ENCODE peak calls at places on chromosomes 1 and 21, in five cellular contexts. One of them, this sample, is unnamed.

GRCh38 chr1:27005648-27006496 is 6.8 kb downstream of the TENT5B start:
- DNase-seq in cardiac muscle cell: no peak
- DNase-seq in CD8-positive, alpha-beta memory T cell: no peak
- DNase-seq in neural progenitor cell: no peak
- DNase-seq in suprapubic skin: no peak
- DNase-seq in this sample: no peak

GRCh38 chr1:60461889-60462595 is 388.5 kb upstream of the C1orf87 start:
- DNase-seq in cardiac muscle cell: no peak
- DNase-seq in CD8-positive, alpha-beta memory T cell: no peak
- DNase-seq in neural progenitor cell: no peak
- DNase-seq in suprapubic skin: no peak
- DNase-seq in this sample: peak; percentile 45

GRCh38 chr21:45448810-45449657 is 44.1 kb downstream of the COL18A1 start:
- DNase-seq in cardiac muscle cell: no peak
- DNase-seq in CD8-positive, alpha-beta memory T cell: peak; percentile 37
- DNase-seq in neural progenitor cell: no peak
- DNase-seq in suprapubic skin: no peak
- DNase-seq in this sample: no peak

GRCh38 chr1:202580604-202581003 is 129.7 kb downstream of the SYT2 start:
- DNase-seq in cardiac muscle cell: no peak
- DNase-seq in CD8-positive, alpha-beta memory T cell: no peak
- DNase-seq in neural progenitor cell: no peak
- DNase-seq in suprapubic skin: no peak
- DNase-seq in this sample: no peak

GRCh38 chr1:85818371-85818770 is 110.1 kb upstream of the ZNHIT6 start:
- DNase-seq in cardiac muscle cell: no peak
- DNase-seq in CD8-positive, alpha-beta memory T cell: no peak
- DNase-seq in neural progenitor cell: no peak
- DNase-seq in suprapubic skin: no peak
- DNase-seq in this sample: no peak

GRCh38 chr1:42949312-42950145 is 9.1 kb downstream of the SLC2A1 start:
- DNase-seq in cardiac muscle cell: peak; percentile 39
- DNase-seq in CD8-positive, alpha-beta memory T cell: no peak
- DNase-seq in neural progenitor cell: no peak
- DNase-seq in suprapubic skin: no peak
- DNase-seq in this sample: no peak

GRCh38 chr1:78570539-78570938 is 49.7 kb upstream of the IFI44L start:
- DNase-seq in cardiac muscle cell: no peak
- DNase-seq in CD8-positive, alpha-beta memory T cell: no peak
- DNase-seq in neural progenitor cell: no peak
- DNase-seq in suprapubic skin: no peak
- DNase-seq in this sample: no peak

GRCh38 chr1:172845371-172845770 is 186.5 kb downstream of the FASLG start:
- DNase-seq in cardiac muscle cell: no peak
- DNase-seq in CD8-positive, alpha-beta memory T cell: peak; percentile 57
- DNase-seq in neural progenitor cell: no peak
- DNase-seq in suprapubic skin: no peak
- DNase-seq in this sample: no peak

GRCh38 chr1:59393211-59394180 is 96.6 kb downstream of the FGGY start:
- DNase-seq in cardiac muscle cell: peak; percentile 75
- DNase-seq in CD8-positive, alpha-beta memory T cell: no peak
- DNase-seq in neural progenitor cell: peak; percentile 51
- DNase-seq in suprapubic skin: peak; percentile 79
- DNase-seq in this sample: peak; percentile 15

GRCh38 chr1:190320952-190321351 is 156.7 kb downstream of the BRINP3 start:
- DNase-seq in cardiac muscle cell: peak; percentile 46
- DNase-seq in CD8-positive, alpha-beta memory T cell: no peak
- DNase-seq in neural progenitor cell: peak; percentile 34
- DNase-seq in suprapubic skin: no peak
- DNase-seq in this sample: no peak

DNA sequence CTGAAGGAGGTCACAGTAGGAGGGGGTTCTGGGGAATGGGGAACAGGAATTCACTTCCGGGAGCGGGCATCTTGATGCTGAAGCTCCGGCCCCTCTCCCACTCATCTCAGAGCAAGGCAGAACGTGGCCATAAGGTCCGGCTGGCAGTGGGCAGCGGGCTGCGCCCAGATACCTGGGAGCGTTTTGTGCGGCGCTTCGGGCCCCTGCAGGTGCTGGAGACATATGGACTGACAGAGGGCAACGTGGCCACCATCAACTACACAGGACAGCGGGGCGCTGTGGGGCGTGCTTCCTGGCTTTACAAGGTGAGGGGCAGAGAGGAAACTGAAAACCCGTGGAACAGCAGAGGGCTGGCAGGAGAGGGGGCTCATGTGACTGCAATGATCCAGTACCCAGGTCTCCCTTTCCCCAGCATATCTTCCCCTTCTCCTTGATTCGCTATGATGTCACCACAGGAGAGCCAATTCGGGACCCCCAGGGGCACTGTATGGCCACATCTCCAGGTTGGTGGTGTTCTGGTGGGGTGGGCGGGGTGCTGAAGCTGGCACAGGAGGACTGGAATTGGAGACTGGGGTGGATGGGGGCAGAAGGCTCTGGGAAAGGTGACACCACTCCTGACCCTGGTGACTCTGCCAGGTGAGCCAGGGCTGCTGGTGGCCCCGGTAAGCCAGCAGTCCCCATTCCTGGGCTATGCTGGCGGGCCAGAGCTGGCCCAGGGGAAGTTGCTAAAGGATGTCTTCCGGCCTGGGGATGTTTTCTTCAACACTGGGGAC is 3.0 kb downstream of the SLC27A3 start:
- DNase-seq in cardiac muscle cell: no peak
- DNase-seq in CD8-positive, alpha-beta memory T cell: no peak
- DNase-seq in neural progenitor cell: no peak
- DNase-seq in suprapubic skin: no peak
- DNase-seq in this sample: no peak
- H3K4me3 ChIP-seq in cardiac muscle cell: no peak overlapping the region
- H3K4me3 ChIP-seq in CD8-positive, alpha-beta memory T cell: no peak overlapping the region
- H3K4me3 ChIP-seq in neural progenitor cell: no peak overlapping the region
- H3K4me3 ChIP-seq in suprapubic skin: no peak overlapping the region
- H3K4me3 ChIP-seq in this sample: no peak overlapping the region

GRCh38 chr1:223748773-223749733 is 36.7 kb downstream of the CAPN2 start:
- DNase-seq in cardiac muscle cell: peak; percentile 78
- DNase-seq in CD8-positive, alpha-beta memory T cell: peak; percentile 75
- DNase-seq in neural progenitor cell: peak; percentile 81
- DNase-seq in suprapubic skin: peak; percentile 86
- DNase-seq in this sample: no peak

GRCh38 chr1:223745731-223746130 is 33.4 kb downstream of the CAPN2 start:
- DNase-seq in cardiac muscle cell: no peak
- DNase-seq in CD8-positive, alpha-beta memory T cell: no peak
- DNase-seq in neural progenitor cell: no peak
- DNase-seq in suprapubic skin: no peak
- DNase-seq in this sample: no peak

GRCh38 chr1:223747838-223748335 is 35.5 kb downstream of the CAPN2 start:
- DNase-seq in cardiac muscle cell: no peak
- DNase-seq in CD8-positive, alpha-beta memory T cell: no peak
- DNase-seq in neural progenitor cell: no peak
- DNase-seq in suprapubic skin: no peak
- DNase-seq in this sample: no peak

GRCh38 chr1:223750730-223751572 is 38.6 kb downstream of the CAPN2 start:
- DNase-seq in cardiac muscle cell: no peak
- DNase-seq in CD8-positive, alpha-beta memory T cell: no peak
- DNase-seq in neural progenitor cell: no peak
- DNase-seq in suprapubic skin: no peak
- DNase-seq in this sample: no peak

DNA sequence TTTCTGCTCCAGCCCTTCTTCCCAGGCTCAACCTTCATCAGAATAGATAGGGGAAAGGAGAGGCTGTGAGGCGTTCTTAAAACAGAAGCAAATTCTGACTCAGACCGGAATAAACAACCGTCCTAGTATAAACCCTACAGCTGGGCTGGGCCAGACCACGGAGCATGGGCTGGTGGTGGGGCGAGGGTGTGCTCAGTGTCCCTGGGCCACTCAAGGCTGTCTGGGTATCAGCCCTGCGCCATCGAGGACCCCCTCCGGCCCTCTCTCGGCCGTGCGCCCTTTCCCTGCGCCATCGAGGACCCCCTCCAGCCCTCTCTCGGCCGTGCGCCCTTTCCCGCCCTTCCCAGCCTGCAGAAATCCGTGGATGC is 36.0 kb downstream of the CAPN2 start:
- DNase-seq in cardiac muscle cell: no peak
- DNase-seq in CD8-positive, alpha-beta memory T cell: no peak
- DNase-seq in neural progenitor cell: no peak
- DNase-seq in suprapubic skin: no peak
- DNase-seq in this sample: no peak
- H3K4me3 ChIP-seq in cardiac muscle cell: no peak overlapping the region
- H3K4me3 ChIP-seq in CD8-positive, alpha-beta memory T cell: peak overlapping the region; percentile 44
- H3K4me3 ChIP-seq in neural progenitor cell: peak overlapping the region; percentile 58
- H3K4me3 ChIP-seq in suprapubic skin: peak overlapping the region; percentile 42
- H3K4me3 ChIP-seq in this sample: no peak overlapping the region

DNA sequence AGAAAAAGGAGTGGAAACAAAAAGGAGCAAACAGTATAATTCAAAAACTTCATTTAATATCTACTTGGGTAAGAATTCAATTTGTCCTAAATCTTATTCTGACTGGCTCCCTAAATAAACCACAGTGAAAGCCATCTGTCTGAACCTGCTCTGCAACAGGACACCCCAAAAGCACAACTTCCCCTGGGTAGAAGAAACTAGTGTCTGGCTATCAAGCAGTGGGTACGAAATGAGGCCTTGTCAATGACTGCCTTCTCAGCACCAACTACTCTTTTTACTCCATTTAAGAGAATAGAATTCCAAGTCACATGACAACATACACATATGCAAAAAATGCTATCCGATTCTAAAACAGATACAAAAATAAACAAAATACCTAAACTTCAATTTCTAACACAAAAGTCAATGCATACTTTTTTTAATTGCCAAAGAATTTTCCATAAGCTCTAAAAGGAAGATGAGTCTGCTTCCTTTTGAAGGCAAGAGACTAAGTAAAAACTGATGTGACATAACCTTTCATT is 206.8 kb downstream of the SLC45A1 start:
- DNase-seq in cardiac muscle cell: no peak
- DNase-seq in CD8-positive, alpha-beta memory T cell: no peak
- DNase-seq in neural progenitor cell: no peak
- DNase-seq in suprapubic skin: no peak
- DNase-seq in this sample: no peak
- H3K4me3 ChIP-seq in cardiac muscle cell: no peak overlapping the region
- H3K4me3 ChIP-seq in CD8-positive, alpha-beta memory T cell: peak overlapping the region; percentile 81
- H3K4me3 ChIP-seq in neural progenitor cell: no peak overlapping the region
- H3K4me3 ChIP-seq in suprapubic skin: peak overlapping the region; percentile 57
- H3K4me3 ChIP-seq in this sample: peak overlapping the region; percentile 68

GRCh38 chr1:68232354-68233148 is at the start of gene WLS:
- DNase-seq in cardiac muscle cell: peak; percentile 92
- DNase-seq in CD8-positive, alpha-beta memory T cell: no peak
- DNase-seq in neural progenitor cell: peak; percentile 93
- DNase-seq in suprapubic skin: peak; percentile 89
- DNase-seq in this sample: no peak
- H3K4me3 ChIP-seq in cardiac muscle cell: peak within 1 kb of the TSS; percentile 93
- H3K4me3 ChIP-seq in CD8-positive, alpha-beta memory T cell: no peak within 1 kb of the TSS
- H3K4me3 ChIP-seq in neural progenitor cell: peak within 1 kb of the TSS; percentile 91
- H3K4me3 ChIP-seq in suprapubic skin: peak within 1 kb of the TSS; percentile 74
- H3K4me3 ChIP-seq in this sample: peak within 1 kb of the TSS; percentile 95

DNA sequence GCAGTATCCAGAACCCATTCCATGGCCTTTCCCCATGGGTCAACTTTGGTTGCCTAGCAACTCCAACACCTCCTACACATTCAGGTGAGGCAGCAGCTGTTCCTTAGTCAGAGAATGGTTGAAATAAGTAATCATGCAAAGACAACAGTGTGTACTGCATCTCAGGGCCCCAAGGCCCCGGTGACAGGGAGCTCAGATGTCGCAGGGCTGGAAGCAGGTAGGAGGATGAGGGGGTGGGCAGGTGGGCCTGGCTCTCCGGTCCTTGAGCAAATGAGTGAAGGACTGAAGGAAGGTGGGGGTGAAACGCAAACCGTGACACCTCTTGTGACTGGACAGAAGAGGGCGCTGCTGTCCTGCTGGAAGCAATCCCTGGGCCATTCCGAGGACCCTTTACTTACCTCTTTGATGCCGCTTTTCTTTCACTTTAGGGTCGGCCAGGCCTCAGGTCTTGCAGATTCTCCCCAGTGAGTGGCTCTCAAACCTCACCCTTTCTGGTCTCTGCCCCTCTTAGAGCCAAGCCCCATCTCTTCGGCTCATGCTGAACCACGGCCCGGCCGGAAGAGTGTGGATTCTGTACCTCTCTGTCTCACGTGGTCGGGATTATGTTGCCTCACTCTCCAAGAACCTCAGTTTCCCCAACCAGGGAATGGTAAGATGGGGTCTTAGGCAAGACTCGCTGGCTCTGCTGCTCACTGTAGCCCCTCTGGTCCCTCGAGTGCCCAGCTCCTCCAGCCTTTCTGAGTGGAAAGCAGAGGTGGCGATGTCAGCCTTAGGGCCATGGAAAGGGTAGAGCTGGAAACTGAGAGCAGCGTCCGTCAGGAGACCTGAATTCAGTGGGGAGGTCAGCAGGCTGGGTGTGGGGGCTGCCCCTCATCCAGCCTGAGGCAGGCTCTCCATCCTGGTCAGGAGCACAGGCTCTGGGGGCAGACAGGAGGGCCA is 5.6 kb upstream of the KCNA10 start:
- DNase-seq in cardiac muscle cell: peak; percentile 72
- DNase-seq in CD8-positive, alpha-beta memory T cell: peak; percentile 61
- DNase-seq in neural progenitor cell: peak; percentile 83
- DNase-seq in suprapubic skin: no peak
- DNase-seq in this sample: no peak
- H3K4me3 ChIP-seq in cardiac muscle cell: no peak overlapping the region
- H3K4me3 ChIP-seq in CD8-positive, alpha-beta memory T cell: no peak overlapping the region
- H3K4me3 ChIP-seq in neural progenitor cell: no peak overlapping the region
- H3K4me3 ChIP-seq in suprapubic skin: no peak overlapping the region
- H3K4me3 ChIP-seq in this sample: no peak overlapping the region

DNA sequence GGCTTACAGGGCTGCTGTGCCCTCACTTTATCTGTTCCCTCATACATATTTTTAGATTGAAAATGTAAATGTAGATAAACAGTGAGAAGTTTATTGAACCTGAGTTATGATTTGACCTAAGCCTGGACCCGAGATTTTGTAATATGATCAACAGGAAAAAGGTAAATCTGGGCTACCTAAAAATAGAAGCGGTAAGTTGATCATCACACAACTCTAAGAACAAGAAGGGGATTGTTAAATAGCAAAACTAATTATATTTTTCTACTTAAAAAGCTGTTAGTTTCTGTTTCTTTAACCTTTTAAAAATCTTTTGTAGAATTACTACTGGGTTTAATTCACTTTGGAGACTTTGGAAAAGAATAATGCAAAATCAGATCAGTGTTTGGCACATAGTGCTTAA is 35.6 kb downstream of the CAMTA1 start:
- DNase-seq in cardiac muscle cell: no peak
- DNase-seq in CD8-positive, alpha-beta memory T cell: no peak
- DNase-seq in neural progenitor cell: no peak
- DNase-seq in suprapubic skin: no peak
- DNase-seq in this sample: no peak
- H3K4me3 ChIP-seq in cardiac muscle cell: no peak overlapping the region
- H3K4me3 ChIP-seq in CD8-positive, alpha-beta memory T cell: no peak overlapping the region
- H3K4me3 ChIP-seq in neural progenitor cell: no peak overlapping the region
- H3K4me3 ChIP-seq in suprapubic skin: no peak overlapping the region
- H3K4me3 ChIP-seq in this sample: no peak overlapping the region

This sample was measured in epithelial cell of proximal tubule.